ENCODE peak calls at places on chromosomes 16 and 17, in nine cellular contexts. T is cardiac muscle cell; I is mucosa of gallbladder; C is CD4-positive, alpha-beta memory T cell; Y is GM03348; Z is H7; E is endodermal cell; P is naive thymus-derived CD4-positive, alpha-beta T cell; M is NCI-H2029. B is an unnamed sample.

GRCh38 chr17:70344356-70345060 is 175.2 kb downstream of the KCNJ2 start:
- DNase-seq in Z (no peak), C (no peak), I (no peak), P (no peak), M (no peak), Y (no peak), E (no peak), T (no peak), B (no peak)

GRCh38 chr16:69942627-69943170 is 8.4 kb upstream of the CLEC18A start:
- DNase-seq in P (no peak), Z (no peak), T (no peak), I (no peak), M (no peak), C (no peak), Y (no peak), E (no peak), B (no peak)

GRCh38 chr16:31071861-31072260 is 2.2 kb downstream of the ZNF668 start:
- DNase-seq in M (peak; percentile 74), C (no peak), P (no peak), Z (no peak), E (no peak), Y (peak; percentile 45), I (no peak), T (no peak), B (no peak)

GRCh38 chr17:1377334-1377733 is 22.7 kb downstream of the YWHAE start:
- DNase-seq in C (no peak), Z (no peak), T (no peak), I (no peak), Y (no peak), M (no peak), P (no peak), E (no peak), B (no peak)

GRCh38 chr17:59853168-59853918 is 39.4 kb downstream of the TUBD1 start:
- DNase-seq in T (no peak), Z (peak; percentile 62), I (peak; percentile 57), M (peak; percentile 93), Y (no peak), E (peak; percentile 89), C (peak; percentile 63), P (no peak), B (peak; percentile 81)

GRCh38 chr16:361872-362701 is 8.3 kb downstream of the MRPL28 start:
- DNase-seq in C (peak; percentile 75), P (peak; percentile 70), Y (peak; percentile 89), I (peak; percentile 68), T (peak; percentile 85), E (peak; percentile 93), Z (peak; percentile 97), M (peak; percentile 59), B (peak; percentile 88)

GRCh38 chr16:1794221-1794871 is 841 bp upstream of the IGFALS start:
- DNase-seq in T (no peak), E (peak; percentile 40), Y (no peak), I (no peak), C (no peak), P (no peak), Z (peak; percentile 74), M (no peak), B (peak; percentile 52)

GRCh38 chr17:36496018-36496789 is 9.7 kb downstream of the ZNHIT3 start:
- DNase-seq in P (no peak), Y (no peak), C (no peak), Z (peak; percentile 19), T (no peak), E (peak; percentile 79), I (no peak), M (no peak), B (peak; percentile 51)

GRCh38 chr17:79951361-79952264 is 84.1 kb downstream of the TBC1D16 start:
- DNase-seq in P (no peak), M (peak; percentile 46), Z (peak; percentile 72), C (no peak), T (peak; percentile 66), I (no peak), E (peak; percentile 77), Y (peak; percentile 89), B (peak; percentile 100)

GRCh38 chr17:82446649-82447048 is 3.9 kb downstream of the CYBC1 start:
- DNase-seq in P (no peak), E (no peak), C (no peak), T (no peak), M (no peak), Y (no peak), Z (no peak), I (no peak), B (no peak)

GRCh38 chr16:10589106-10589505 is 8.7 kb upstream of the EMP2 start:
- DNase-seq in Y (no peak), I (no peak), T (no peak), E (no peak), M (no peak), Z (no peak), C (no peak), P (no peak), B (no peak)

B was measured in islet precursor cell.